ENCODE peak calls at places on chromosomes 2 and 18, in four cellular contexts. A is spleen; L is CD8-positive, alpha-beta T cell; Z is bronchial epithelial cell. W is an unnamed sample.

GRCh38 chr2:54850171-54851122 is 127.0 kb downstream of the EML6 start:
- DNase-seq in A (no peak), L (no peak), Z (peak; percentile 55), W (no peak)

GRCh38 chr2:3114406-3115185 is 263.0 kb downstream of the EIPR1 start:
- DNase-seq in A (peak; percentile 54), L (no peak), Z (no peak), W (no peak)

GRCh38 chr2:240564191-240564570 is 4.0 kb downstream of the DUSP28 start:
- DNase-seq in A (peak; percentile 76), L (no peak), Z (no peak), W (no peak)

GRCh38 chr2:191188550-191189093 is 37.8 kb upstream of the STAT4 start:
- DNase-seq in A (no peak), L (no peak), Z (no peak), W (no peak)

GRCh38 chr2:113407446-113408099 is 29.9 kb upstream of the ZNG1B start:
- DNase-seq in A (no peak), L (no peak), Z (peak; percentile 73), W (no peak)

GRCh38 chr18:29185801-29186200 is 1008.9 kb upstream of the CDH2 start:
- DNase-seq in A (no peak), L (no peak), Z (no peak), W (no peak)

GRCh38 chr2:120177973-120178372 is 45.2 kb downstream of the TMEM185B start:
- DNase-seq in A (peak; percentile 81), L (no peak), Z (peak; percentile 12), W (no peak)

GRCh38 chr2:204373942-204374341 is 171.3 kb upstream of the PARD3B start:
- DNase-seq in A (no peak), L (no peak), Z (peak; percentile 26), W (no peak)

GRCh38 chr2:38213619-38214018 is 137.7 kb upstream of the CYP1B1 start:
- DNase-seq in A (no peak), L (no peak), Z (peak; percentile 13), W (no peak)

GRCh38 chr18:34965511-34965910 is 75.7 kb upstream of the MAPRE2 start:
- DNase-seq in A (no peak), L (no peak), Z (no peak), W (no peak)

GRCh38 chr2:240711296-240711695 is 19.6 kb downstream of the AQP12A start:
- DNase-seq in A (peak; percentile 47), L (no peak), Z (no peak), W (no peak)

GRCh38 chr2:36951574-36951973 is 14.8 kb downstream of the STRN start:
- DNase-seq in A (no peak), L (no peak), Z (peak; percentile 97), W (no peak)

GRCh38 chr18:76328145-76328544 is 166.9 kb downstream of the ZNF516 start:
- DNase-seq in A (no peak), L (no peak), Z (no peak), W (no peak)

GRCh38 chr2:209864716-209865295 is 93.2 kb downstream of the UNC80 start:
- DNase-seq in A (no peak), L (no peak), Z (no peak), W (no peak)

GRCh38 chr2:25339121-25339738 is 2.5 kb downstream of the DNMT3A start:
- DNase-seq in A (peak; percentile 74), L (no peak), Z (no peak), W (no peak)

GRCh38 chr2:237438082-237438925 is 24.3 kb upstream of the COL6A3 start:
- DNase-seq in A (no peak), L (no peak), Z (peak; percentile 44), W (no peak)

GRCh38 chr18:27298215-27298804 is 113.2 kb upstream of the CHST9 start:
- DNase-seq in A (no peak), L (no peak), Z (peak; percentile 47), W (no peak)

GRCh38 chr2:186136860-186137259 is 349.2 kb upstream of the ZC3H15 start:
- DNase-seq in A (no peak), L (no peak), Z (no peak), W (no peak)

GRCh38 chr2:65431417-65432226 is 777 bp downstream of the SPRED2 start:
- DNase-seq in A (peak; percentile 89), L (peak; percentile 50), Z (no peak), W (peak; percentile 83)

GRCh38 chr2:176490061-176490861 is 221.0 kb downstream of the MTX2 start:
- DNase-seq in A (no peak), L (no peak), Z (peak; percentile 15), W (no peak)

GRCh38 chr2:105455488-105455991 is 56.7 kb upstream of the FHL2 start:
- DNase-seq in A (no peak), L (no peak), Z (peak; percentile 98), W (no peak)

GRCh38 chr2:223465793-223466192 is 136.4 kb downstream of the SCG2 start:
- DNase-seq in A (no peak), L (no peak), Z (peak; percentile 95), W (no peak)

GRCh38 chr18:25055076-25055475 is 296.9 kb downstream of the ZNF521 start:
- DNase-seq in A (no peak), L (no peak), Z (peak; percentile 35), W (no peak)

GRCh38 chr2:3309496-3310355 is 67.9 kb downstream of the EIPR1 start:
- DNase-seq in A (peak; percentile 62), L (no peak), Z (no peak), W (no peak)

GRCh38 chr2:15619938-15620337 is 28.3 kb downstream of the DDX1 start:
- DNase-seq in A (no peak), L (no peak), Z (no peak), W (no peak)

GRCh38 chr2:15618449-15618855 is 26.8 kb downstream of the DDX1 start:
- DNase-seq in A (peak; percentile 72), L (no peak), Z (no peak), W (no peak)

GRCh38 chr2:15619076-15619475 is 27.4 kb downstream of the DDX1 start:
- DNase-seq in A (peak; percentile 74), L (no peak), Z (no peak), W (no peak)

GRCh38 chr2:15620340-15620739 is 28.7 kb downstream of the DDX1 start:
- DNase-seq in A (no peak), L (no peak), Z (no peak), W (no peak)

GRCh38 chr2:15619510-15619909 is 27.8 kb downstream of the DDX1 start:
- DNase-seq in A (no peak), L (no peak), Z (no peak), W (no peak)
- H3K36me3 ChIP-seq in A (peaks cover 66% of the 10 kb centered on the region), L (peaks cover 49% of the 10 kb centered on the region), Z (peaks cover 8% of the 10 kb centered on the region), W (peaks cover 11% of the 10 kb centered on the region)

GRCh38 chr2:130765464-130765863 is 10.1 kb downstream of the AMER3 start:
- DNase-seq in A (peak; percentile 60), L (no peak), Z (no peak), W (no peak)
- TF ChIP-seq CTCF in A (no peak), L (no peak), Z (no peak), W (no peak)

GRCh38 chr2:135121016-135121657 is 69.0 kb downstream of the RAB3GAP1 start:
- DNase-seq in A (no peak), L (no peak), Z (no peak), W (no peak)

GRCh38 chr2:135124924-135125886 is 73.1 kb downstream of the RAB3GAP1 start:
- DNase-seq in A (no peak), L (no peak), Z (peak; percentile 83), W (no peak)

GRCh38 chr2:135130751-135131150 is 78.7 kb downstream of the RAB3GAP1 start:
- DNase-seq in A (no peak), L (no peak), Z (no peak), W (no peak)

DNA sequence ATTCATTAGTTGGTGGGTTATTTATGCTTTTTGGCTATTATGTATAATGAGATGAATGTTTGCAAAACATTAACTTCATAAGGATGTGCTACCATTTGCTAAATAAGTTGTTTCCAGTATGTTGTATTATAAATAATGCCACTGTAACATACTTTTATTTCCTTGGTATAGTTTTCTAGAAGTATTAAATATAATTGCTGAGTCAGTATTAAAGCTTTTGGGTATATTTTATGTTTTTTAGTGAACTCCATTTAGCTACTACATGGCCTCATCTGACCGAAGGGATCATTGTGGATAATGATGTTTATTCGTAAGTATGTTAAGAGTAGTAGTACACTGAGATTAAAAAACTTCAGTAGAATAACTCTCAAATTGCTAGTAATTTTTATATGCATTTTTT is 73.8 kb downstream of the RAB3GAP1 start:
- DNase-seq in A (no peak), L (no peak), Z (no peak), W (no peak)
- H3K36me3 ChIP-seq in A (peaks cover 46% of the 10 kb centered on the region), L (peaks cover 13% of the 10 kb centered on the region), Z (peaks cover 7% of the 10 kb centered on the region), W (peaks cover 3% of the 10 kb centered on the region)

DNA sequence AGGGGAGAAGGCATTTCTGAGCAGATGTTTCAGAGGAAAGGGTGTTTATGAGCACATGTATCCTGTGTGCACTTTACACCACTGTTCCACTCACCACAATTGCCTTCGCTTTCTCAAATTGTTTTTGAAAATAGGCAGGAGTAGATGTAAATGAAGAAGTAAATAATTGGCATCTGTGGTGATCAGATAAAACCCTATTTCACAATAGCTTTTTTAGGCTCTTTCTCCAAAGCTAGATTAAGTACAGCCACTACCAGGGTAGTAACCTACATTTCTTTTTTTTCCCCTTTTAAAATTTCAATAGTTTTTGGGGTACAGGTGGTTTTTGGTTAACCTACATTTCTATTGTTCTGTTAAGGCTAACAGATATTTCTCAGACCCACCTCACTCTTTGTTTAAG is 40.6 kb downstream of the TMEM178A start:
- DNase-seq in A (no peak), L (no peak), Z (no peak), W (no peak)
- TF ChIP-seq CTCF in A (no peak), L (no peak), Z (no peak), W (no peak)

GRCh38 chr2:10790228-10790973 is 22.2 kb downstream of the PDIA6 start:
- DNase-seq in A (no peak), L (no peak), Z (no peak), W (no peak)
- H3K36me3 ChIP-seq in A (peaks cover 92% of the 10 kb centered on the region), L (peaks cover 34% of the 10 kb centered on the region), Z (peaks cover 27% of the 10 kb centered on the region), W (peaks cover 25% of the 10 kb centered on the region)

DNA sequence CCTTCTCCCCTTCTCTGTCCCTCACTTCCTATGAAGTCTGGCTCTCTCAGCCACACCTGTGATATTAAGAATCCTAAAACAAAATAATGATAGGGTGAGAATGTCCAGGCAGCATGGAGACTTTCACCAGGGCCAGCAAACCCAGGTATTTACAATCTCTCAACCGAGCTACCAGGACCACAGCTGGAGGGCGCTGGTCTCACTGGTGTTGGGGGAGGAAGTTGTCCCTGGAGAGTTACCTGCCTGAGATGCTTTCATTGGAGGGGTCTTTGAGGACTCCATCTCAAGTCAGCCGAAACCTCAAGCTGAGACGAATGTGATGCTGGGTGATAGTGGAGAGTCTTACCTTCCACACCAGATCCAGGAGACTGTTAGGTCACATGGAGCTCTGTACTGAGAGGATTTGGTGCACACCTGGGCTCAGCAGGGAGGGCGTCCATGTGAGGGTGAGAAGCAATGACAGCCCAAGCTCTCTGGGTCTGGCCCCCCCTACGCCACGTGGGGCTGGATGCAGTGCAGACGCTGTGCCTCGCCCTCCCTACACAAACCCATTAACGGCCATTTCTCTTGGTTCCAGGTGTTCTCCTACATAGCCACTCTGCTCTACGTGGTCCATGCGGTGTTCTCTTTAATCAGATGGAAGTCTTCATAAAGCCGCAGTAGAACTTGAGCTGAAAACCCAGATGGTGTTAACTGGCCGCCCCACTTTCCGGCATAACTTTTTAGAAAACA is 27.5 kb downstream of the MAL start:
- DNase-seq in A (peak; percentile 55), L (no peak), Z (no peak), W (no peak)
- TF ChIP-seq CTCF in A (no peak), L (no peak), Z (no peak), W (no peak)

GRCh38 chr2:168564641-168565040 is 108.6 kb downstream of the CERS6 start:
- DNase-seq in A (no peak), L (no peak), Z (no peak), W (no peak)
- H3K36me3 ChIP-seq in A (no peaks in the 10 kb centered on the region), L (no peaks in the 10 kb centered on the region), Z (no peaks in the 10 kb centered on the region), W (no peaks in the 10 kb centered on the region)

W was measured in GM06990.